ENCODE peak calls at places on chromosomes 6 and 20, in six cellular contexts. One of them, this sample, is unnamed.

GRCh38 chr6:28587746-28588075 is 62.0 kb downstream of the GPX5 start:
- DNase-seq in epithelial cell of esophagus: no peak
- DNase-seq in effector memory CD4-positive, alpha-beta T cell: no peak
- DNase-seq in WERI-Rb-1: no peak
- DNase-seq in non-pigmented ciliary epithelial cell: no peak
- DNase-seq in effector CD4-positive, alpha-beta T cell: no peak
- DNase-seq in this sample: no peak

GRCh38 chr6:94623586-94623985 is 953.7 kb upstream of the MANEA start:
- DNase-seq in WERI-Rb-1: no peak
- DNase-seq in effector CD4-positive, alpha-beta T cell: no peak
- DNase-seq in effector memory CD4-positive, alpha-beta T cell: no peak
- DNase-seq in non-pigmented ciliary epithelial cell: no peak
- DNase-seq in epithelial cell of esophagus: no peak
- DNase-seq in this sample: no peak

GRCh38 chr20:38145094-38146075 is 19.7 kb downstream of the TGM2 start:
- DNase-seq in effector CD4-positive, alpha-beta T cell: no peak
- DNase-seq in epithelial cell of esophagus: peak; percentile 58
- DNase-seq in effector memory CD4-positive, alpha-beta T cell: no peak
- DNase-seq in WERI-Rb-1: no peak
- DNase-seq in non-pigmented ciliary epithelial cell: no peak
- DNase-seq in this sample: no peak

GRCh38 chr20:38680492-38681118 is 43.7 kb upstream of the SLC32A1 start:
- DNase-seq in epithelial cell of esophagus: peak; percentile 55
- DNase-seq in WERI-Rb-1: no peak
- DNase-seq in effector CD4-positive, alpha-beta T cell: no peak
- DNase-seq in non-pigmented ciliary epithelial cell: no peak
- DNase-seq in effector memory CD4-positive, alpha-beta T cell: no peak
- DNase-seq in this sample: no peak

GRCh38 chr20:47235853-47236638 is 120.5 kb downstream of the ZMYND8 start:
- DNase-seq in epithelial cell of esophagus: no peak
- DNase-seq in effector CD4-positive, alpha-beta T cell: no peak
- DNase-seq in non-pigmented ciliary epithelial cell: no peak
- DNase-seq in WERI-Rb-1: no peak
- DNase-seq in effector memory CD4-positive, alpha-beta T cell: no peak
- DNase-seq in this sample: no peak

GRCh38 chr6:161064915-161065314 is 73.3 kb downstream of the MAP3K4 start:
- DNase-seq in effector memory CD4-positive, alpha-beta T cell: no peak
- DNase-seq in epithelial cell of esophagus: no peak
- DNase-seq in WERI-Rb-1: no peak
- DNase-seq in effector CD4-positive, alpha-beta T cell: no peak
- DNase-seq in non-pigmented ciliary epithelial cell: no peak
- DNase-seq in this sample: no peak

GRCh38 chr6:112145080-112145573 is 57.7 kb downstream of the FAM229B start:
- DNase-seq in non-pigmented ciliary epithelial cell: no peak
- DNase-seq in effector CD4-positive, alpha-beta T cell: no peak
- DNase-seq in effector memory CD4-positive, alpha-beta T cell: no peak
- DNase-seq in WERI-Rb-1: peak; percentile 28
- DNase-seq in epithelial cell of esophagus: no peak
- DNase-seq in this sample: no peak

GRCh38 chr6:137933696-137934095 is 66.6 kb downstream of the TNFAIP3 start:
- DNase-seq in non-pigmented ciliary epithelial cell: peak; percentile 30
- DNase-seq in WERI-Rb-1: no peak
- DNase-seq in effector memory CD4-positive, alpha-beta T cell: no peak
- DNase-seq in epithelial cell of esophagus: peak; percentile 85
- DNase-seq in effector CD4-positive, alpha-beta T cell: no peak
- DNase-seq in this sample: peak; percentile 11

GRCh38 chr6:145813285-145814034 is 1.1 kb downstream of the FBXO30 start:
- DNase-seq in epithelial cell of esophagus: peak; percentile 61
- DNase-seq in WERI-Rb-1: no peak
- DNase-seq in effector memory CD4-positive, alpha-beta T cell: no peak
- DNase-seq in effector CD4-positive, alpha-beta T cell: no peak
- DNase-seq in non-pigmented ciliary epithelial cell: no peak
- DNase-seq in this sample: no peak

GRCh38 chr6:124742971-124743370 is 219.3 kb upstream of the RNF217 start:
- DNase-seq in effector memory CD4-positive, alpha-beta T cell: no peak
- DNase-seq in non-pigmented ciliary epithelial cell: peak; percentile 9
- DNase-seq in WERI-Rb-1: no peak
- DNase-seq in epithelial cell of esophagus: peak; percentile 38
- DNase-seq in effector CD4-positive, alpha-beta T cell: no peak
- DNase-seq in this sample: no peak

GRCh38 chr6:144548525-144548924 is 263.4 kb downstream of the UTRN start:
- DNase-seq in effector memory CD4-positive, alpha-beta T cell: no peak
- DNase-seq in non-pigmented ciliary epithelial cell: no peak
- DNase-seq in effector CD4-positive, alpha-beta T cell: no peak
- DNase-seq in epithelial cell of esophagus: no peak
- DNase-seq in WERI-Rb-1: no peak
- DNase-seq in this sample: no peak

GRCh38 chr20:63453029-63453523 is 19.4 kb downstream of the KCNQ2 start:
- DNase-seq in WERI-Rb-1: no peak
- DNase-seq in effector memory CD4-positive, alpha-beta T cell: no peak
- DNase-seq in effector CD4-positive, alpha-beta T cell: no peak
- DNase-seq in non-pigmented ciliary epithelial cell: no peak
- DNase-seq in epithelial cell of esophagus: no peak
- DNase-seq in this sample: no peak

GRCh38 chr6:51214442-51214841 is 395.8 kb downstream of the TFAP2B start:
- DNase-seq in non-pigmented ciliary epithelial cell: no peak
- DNase-seq in WERI-Rb-1: no peak
- DNase-seq in epithelial cell of esophagus: no peak
- DNase-seq in effector CD4-positive, alpha-beta T cell: no peak
- DNase-seq in effector memory CD4-positive, alpha-beta T cell: no peak
- DNase-seq in this sample: no peak

GRCh38 chr20:59583428-59584277 is 20.7 kb upstream of the PHACTR3 start:
- DNase-seq in epithelial cell of esophagus: no peak
- DNase-seq in effector CD4-positive, alpha-beta T cell: no peak
- DNase-seq in WERI-Rb-1: no peak
- DNase-seq in non-pigmented ciliary epithelial cell: no peak
- DNase-seq in effector memory CD4-positive, alpha-beta T cell: no peak
- DNase-seq in this sample: no peak

GRCh38 chr20:647479-648019 is 5.5 kb downstream of the SRXN1 start:
- DNase-seq in non-pigmented ciliary epithelial cell: no peak
- DNase-seq in epithelial cell of esophagus: no peak
- DNase-seq in effector CD4-positive, alpha-beta T cell: no peak
- DNase-seq in WERI-Rb-1: no peak
- DNase-seq in effector memory CD4-positive, alpha-beta T cell: no peak
- DNase-seq in this sample: no peak

GRCh38 chr20:34215711-34216381 is 25.4 kb upstream of the ASIP start:
- DNase-seq in non-pigmented ciliary epithelial cell: no peak
- DNase-seq in WERI-Rb-1: peak; percentile 76
- DNase-seq in epithelial cell of esophagus: peak; percentile 69
- DNase-seq in effector memory CD4-positive, alpha-beta T cell: no peak
- DNase-seq in effector CD4-positive, alpha-beta T cell: peak; percentile 2
- DNase-seq in this sample: peak; percentile 24

GRCh38 chr20:48841861-48842529 is 14.2 kb upstream of the PREX1 start:
- DNase-seq in effector memory CD4-positive, alpha-beta T cell: no peak
- DNase-seq in WERI-Rb-1: no peak
- DNase-seq in epithelial cell of esophagus: peak; percentile 78
- DNase-seq in non-pigmented ciliary epithelial cell: peak; percentile 63
- DNase-seq in effector CD4-positive, alpha-beta T cell: no peak
- DNase-seq in this sample: peak; percentile 65

GRCh38 chr6:90079555-90080490 is 185.6 kb downstream of the GJA10 start:
- DNase-seq in epithelial cell of esophagus: no peak
- DNase-seq in effector memory CD4-positive, alpha-beta T cell: no peak
- DNase-seq in non-pigmented ciliary epithelial cell: no peak
- DNase-seq in WERI-Rb-1: no peak
- DNase-seq in effector CD4-positive, alpha-beta T cell: no peak
- DNase-seq in this sample: no peak

GRCh38 chr6:122730775-122731386 is 48.6 kb upstream of the FABP7 start:
- DNase-seq in WERI-Rb-1: no peak
- DNase-seq in epithelial cell of esophagus: peak; percentile 59
- DNase-seq in effector memory CD4-positive, alpha-beta T cell: no peak
- DNase-seq in non-pigmented ciliary epithelial cell: no peak
- DNase-seq in effector CD4-positive, alpha-beta T cell: no peak
- DNase-seq in this sample: no peak

GRCh38 chr6:34067814-34068213 is 78.1 kb downstream of the GRM4 start:
- DNase-seq in non-pigmented ciliary epithelial cell: no peak
- DNase-seq in effector CD4-positive, alpha-beta T cell: no peak
- DNase-seq in effector memory CD4-positive, alpha-beta T cell: no peak
- DNase-seq in WERI-Rb-1: peak; percentile 71
- DNase-seq in epithelial cell of esophagus: peak; percentile 19
- DNase-seq in this sample: no peak

GRCh38 chr6:11485261-11485660 is 52.3 kb upstream of the TMEM170B start:
- DNase-seq in WERI-Rb-1: no peak
- DNase-seq in non-pigmented ciliary epithelial cell: no peak
- DNase-seq in epithelial cell of esophagus: no peak
- DNase-seq in effector memory CD4-positive, alpha-beta T cell: no peak
- DNase-seq in effector CD4-positive, alpha-beta T cell: no peak
- DNase-seq in this sample: no peak

GRCh38 chr6:77037439-77037838 is 425.9 kb downstream of the HTR1B start:
- DNase-seq in WERI-Rb-1: no peak
- DNase-seq in effector memory CD4-positive, alpha-beta T cell: no peak
- DNase-seq in non-pigmented ciliary epithelial cell: no peak
- DNase-seq in epithelial cell of esophagus: peak; percentile 78
- DNase-seq in effector CD4-positive, alpha-beta T cell: no peak
- DNase-seq in this sample: no peak

GRCh38 chr6:44699851-44700250 is 312.3 kb downstream of the CDC5L start:
- DNase-seq in WERI-Rb-1: no peak
- DNase-seq in effector memory CD4-positive, alpha-beta T cell: no peak
- DNase-seq in effector CD4-positive, alpha-beta T cell: no peak
- DNase-seq in non-pigmented ciliary epithelial cell: no peak
- DNase-seq in epithelial cell of esophagus: peak; percentile 50
- DNase-seq in this sample: no peak

GRCh38 chr6:114569643-114570042 is 226.8 kb upstream of the HS3ST5 start:
- DNase-seq in epithelial cell of esophagus: no peak
- DNase-seq in non-pigmented ciliary epithelial cell: no peak
- DNase-seq in WERI-Rb-1: no peak
- DNase-seq in effector CD4-positive, alpha-beta T cell: no peak
- DNase-seq in effector memory CD4-positive, alpha-beta T cell: no peak
- DNase-seq in this sample: no peak

GRCh38 chr20:2256132-2256531 is 39.7 kb upstream of the TGM3 start:
- DNase-seq in WERI-Rb-1: no peak
- DNase-seq in epithelial cell of esophagus: no peak
- DNase-seq in effector CD4-positive, alpha-beta T cell: no peak
- DNase-seq in non-pigmented ciliary epithelial cell: no peak
- DNase-seq in effector memory CD4-positive, alpha-beta T cell: no peak
- DNase-seq in this sample: no peak

GRCh38 chr6:44010411-44011349 is 116.6 kb downstream of the MRPL14 start:
- DNase-seq in epithelial cell of esophagus: peak; percentile 79
- DNase-seq in effector memory CD4-positive, alpha-beta T cell: no peak
- DNase-seq in non-pigmented ciliary epithelial cell: peak; percentile 79
- DNase-seq in WERI-Rb-1: peak; percentile 15
- DNase-seq in effector CD4-positive, alpha-beta T cell: no peak
- DNase-seq in this sample: peak; percentile 56

GRCh38 chr6:67458265-67458664 is 1176.8 kb upstream of the ADGRB3 start:
- DNase-seq in non-pigmented ciliary epithelial cell: no peak
- DNase-seq in epithelial cell of esophagus: no peak
- DNase-seq in effector memory CD4-positive, alpha-beta T cell: no peak
- DNase-seq in effector CD4-positive, alpha-beta T cell: no peak
- DNase-seq in WERI-Rb-1: no peak
- DNase-seq in this sample: no peak